ENCODE peak calls at places on chromosomes 5 and 9, in six cellular contexts. One of them, this sample, is unnamed.
A peak's percentile ranks its signal among the peaks of the same experiment; 100 is the strongest.

GRCh38 chr5:172162348-172162747 is 25.7 kb downstream of the STK10 start:
- DNase-seq in GM23338: no peak
- DNase-seq in hepatocyte: no peak
- DNase-seq in HFFc6: peak; percentile 34
- DNase-seq in endodermal cell: peak; percentile 31
- DNase-seq in GM20000: no peak
- DNase-seq in this sample: no peak

GRCh38 chr9:99239341-99240055 is 17.4 kb downstream of the SEC61B start:
- DNase-seq in GM23338: no peak
- DNase-seq in hepatocyte: no peak
- DNase-seq in HFFc6: peak; percentile 43
- DNase-seq in endodermal cell: no peak
- DNase-seq in GM20000: no peak
- DNase-seq in this sample: no peak

GRCh38 chr5:100905259-100905914 is 2.3 kb upstream of the ST8SIA4 start:
- DNase-seq in GM23338: no peak
- DNase-seq in hepatocyte: no peak
- DNase-seq in HFFc6: no peak
- DNase-seq in endodermal cell: no peak
- DNase-seq in GM20000: no peak
- DNase-seq in this sample: peak; percentile 20

GRCh38 chr5:156391139-156391538 is 64.2 kb downstream of the SGCD start:
- DNase-seq in GM23338: no peak
- DNase-seq in hepatocyte: peak; percentile 68
- DNase-seq in HFFc6: no peak
- DNase-seq in endodermal cell: no peak
- DNase-seq in GM20000: no peak
- DNase-seq in this sample: no peak

GRCh38 chr5:138616508-138616907 is 41.3 kb upstream of the HSPA9 start:
- DNase-seq in GM23338: no peak
- DNase-seq in hepatocyte: no peak
- DNase-seq in HFFc6: no peak
- DNase-seq in endodermal cell: no peak
- DNase-seq in GM20000: no peak
- DNase-seq in this sample: no peak

GRCh38 chr9:121620777-121621437 is 30.5 kb upstream of the DAB2IP start:
- DNase-seq in GM23338: peak; percentile 83
- DNase-seq in hepatocyte: no peak
- DNase-seq in HFFc6: no peak
- DNase-seq in endodermal cell: peak; percentile 88
- DNase-seq in GM20000: peak; percentile 48
- DNase-seq in this sample: peak; percentile 20

GRCh38 chr9:125544988-125545651 is 161.9 kb downstream of the MAPKAP1 start:
- DNase-seq in GM23338: no peak
- DNase-seq in hepatocyte: peak; percentile 59
- DNase-seq in HFFc6: peak; percentile 68
- DNase-seq in endodermal cell: no peak
- DNase-seq in GM20000: no peak
- DNase-seq in this sample: no peak

GRCh38 chr5:172450861-172451695 is 3.2 kb downstream of the SH3PXD2B start:
- DNase-seq in GM23338: peak; percentile 83
- DNase-seq in hepatocyte: peak; percentile 45
- DNase-seq in HFFc6: peak; percentile 30
- DNase-seq in endodermal cell: peak; percentile 87
- DNase-seq in GM20000: peak; percentile 49
- DNase-seq in this sample: peak; percentile 51

GRCh38 chr5:3187846-3188425 is 407.7 kb upstream of the IRX1 start:
- DNase-seq in GM23338: no peak
- DNase-seq in hepatocyte: no peak
- DNase-seq in HFFc6: no peak
- DNase-seq in endodermal cell: no peak
- DNase-seq in GM20000: no peak
- DNase-seq in this sample: no peak

GRCh38 chr5:130805601-130806000 is 359.5 kb downstream of the HINT1 start:
- DNase-seq in GM23338: no peak
- DNase-seq in hepatocyte: no peak
- DNase-seq in HFFc6: no peak
- DNase-seq in endodermal cell: no peak
- DNase-seq in GM20000: no peak
- DNase-seq in this sample: no peak

GRCh38 chr5:80194470-80194869 is 61.4 kb downstream of the SERINC5 start:
- DNase-seq in GM23338: no peak
- DNase-seq in hepatocyte: no peak
- DNase-seq in HFFc6: no peak
- DNase-seq in endodermal cell: peak; percentile 42
- DNase-seq in GM20000: no peak
- DNase-seq in this sample: peak; percentile 55

GRCh38 chr9:69571032-69571431 is 101.1 kb downstream of the APBA1 start:
- DNase-seq in GM23338: no peak
- DNase-seq in hepatocyte: no peak
- DNase-seq in HFFc6: no peak
- DNase-seq in endodermal cell: no peak
- DNase-seq in GM20000: no peak
- DNase-seq in this sample: no peak

GRCh38 chr5:109558364-109558763 is 131.4 kb upstream of the MAN2A1 start:
- DNase-seq in GM23338: no peak
- DNase-seq in hepatocyte: no peak
- DNase-seq in HFFc6: no peak
- DNase-seq in endodermal cell: no peak
- DNase-seq in GM20000: no peak
- DNase-seq in this sample: peak; percentile 11

GRCh38 chr9:8850916-8851315 is 1051.3 kb upstream of the DMAC1 start:
- DNase-seq in GM23338: peak; percentile 31
- DNase-seq in hepatocyte: no peak
- DNase-seq in HFFc6: no peak
- DNase-seq in endodermal cell: no peak
- DNase-seq in GM20000: no peak
- DNase-seq in this sample: no peak

GRCh38 chr5:150485770-150486401 is 22.0 kb upstream of the NDST1 start:
- DNase-seq in GM23338: peak; percentile 65
- DNase-seq in hepatocyte: peak; percentile 83
- DNase-seq in HFFc6: no peak
- DNase-seq in endodermal cell: peak; percentile 83
- DNase-seq in GM20000: peak; percentile 83
- DNase-seq in this sample: peak; percentile 23

GRCh38 chr5:76807296-76807695 is 11.5 kb upstream of the F2RL1 start:
- DNase-seq in GM23338: peak; percentile 84
- DNase-seq in hepatocyte: peak; percentile 41
- DNase-seq in HFFc6: peak; percentile 79
- DNase-seq in endodermal cell: peak; percentile 70
- DNase-seq in GM20000: no peak
- DNase-seq in this sample: no peak

GRCh38 chr9:38046669-38047300 is 22.2 kb downstream of the SHB start:
- DNase-seq in GM23338: peak; percentile 60
- DNase-seq in hepatocyte: peak; percentile 46
- DNase-seq in HFFc6: peak; percentile 85
- DNase-seq in endodermal cell: no peak
- DNase-seq in GM20000: no peak
- DNase-seq in this sample: no peak

GRCh38 chr5:167892352-167893115 is 398.9 kb upstream of the WWC1 start:
- DNase-seq in GM23338: no peak
- DNase-seq in hepatocyte: no peak
- DNase-seq in HFFc6: no peak
- DNase-seq in endodermal cell: no peak
- DNase-seq in GM20000: no peak
- DNase-seq in this sample: no peak

GRCh38 chr9:22010881-22011625 is 1.9 kb upstream of the CDKN2B start:
- DNase-seq in GM23338: peak; percentile 87
- DNase-seq in hepatocyte: peak; percentile 71
- DNase-seq in HFFc6: no peak
- DNase-seq in endodermal cell: peak; percentile 89
- DNase-seq in GM20000: no peak
- DNase-seq in this sample: peak; percentile 60

GRCh38 chr5:88251048-88251711 is 17.5 kb downstream of the TMEM161B start:
- DNase-seq in GM23338: no peak
- DNase-seq in hepatocyte: no peak
- DNase-seq in HFFc6: no peak
- DNase-seq in endodermal cell: no peak
- DNase-seq in GM20000: no peak
- DNase-seq in this sample: peak; percentile 58

GRCh38 chr9:21854594-21854993 is 52.2 kb downstream of the MTAP start:
- DNase-seq in GM23338: no peak
- DNase-seq in hepatocyte: peak; percentile 84
- DNase-seq in HFFc6: peak; percentile 46
- DNase-seq in endodermal cell: no peak
- DNase-seq in GM20000: no peak
- DNase-seq in this sample: no peak

GRCh38 chr5:159440235-159440634 is 109.9 kb upstream of the IL12B start:
- DNase-seq in GM23338: peak; percentile 14
- DNase-seq in hepatocyte: no peak
- DNase-seq in HFFc6: no peak
- DNase-seq in endodermal cell: peak; percentile 46
- DNase-seq in GM20000: no peak
- DNase-seq in this sample: no peak

GRCh38 chr5:159442210-159442850 is 112.0 kb upstream of the IL12B start:
- DNase-seq in GM23338: peak; percentile 53
- DNase-seq in hepatocyte: peak; percentile 12
- DNase-seq in HFFc6: no peak
- DNase-seq in endodermal cell: peak; percentile 82
- DNase-seq in GM20000: no peak
- DNase-seq in this sample: no peak

GRCh38 chr5:159440948-159441347 is 110.7 kb upstream of the IL12B start:
- DNase-seq in GM23338: no peak
- DNase-seq in hepatocyte: no peak
- DNase-seq in HFFc6: no peak
- DNase-seq in endodermal cell: no peak
- DNase-seq in GM20000: no peak
- DNase-seq in this sample: no peak

GRCh38 chr5:159439002-159439401 is 108.7 kb upstream of the IL12B start:
- DNase-seq in GM23338: no peak
- DNase-seq in hepatocyte: no peak
- DNase-seq in HFFc6: no peak
- DNase-seq in endodermal cell: no peak
- DNase-seq in GM20000: no peak
- DNase-seq in this sample: no peak

DNA sequence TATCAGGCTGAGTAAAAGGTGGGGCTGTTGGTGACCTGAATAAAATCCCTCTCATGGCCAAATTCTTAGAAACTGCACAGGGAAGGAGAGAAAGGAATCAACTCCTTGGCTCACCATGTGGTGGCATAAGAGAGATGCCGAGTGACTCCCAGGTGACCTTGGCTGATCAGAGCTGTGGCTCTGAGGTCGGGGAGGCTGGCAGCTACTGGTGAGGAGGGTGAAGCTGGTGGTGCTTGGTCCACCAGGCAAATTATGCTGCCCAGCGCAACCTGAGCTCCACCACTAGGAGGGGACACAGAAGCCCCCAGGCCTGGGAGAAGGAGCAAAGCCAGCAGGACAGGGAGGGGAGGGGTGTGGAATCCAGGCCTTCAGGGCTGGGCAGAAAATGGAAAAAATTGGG is 111.2 kb upstream of the IL12B start:
- DNase-seq in GM23338: peak; percentile 68
- DNase-seq in hepatocyte: peak; percentile 34
- DNase-seq in HFFc6: no peak
- DNase-seq in endodermal cell: peak; percentile 85
- DNase-seq in GM20000: no peak
- DNase-seq in this sample: no peak
- TF ChIP-seq CTCF in GM23338: peak; percentile 42
- TF ChIP-seq CTCF in hepatocyte: no peak
- TF ChIP-seq CTCF in HFFc6: peak; percentile 63
- TF ChIP-seq CTCF in endodermal cell: peak; percentile 69
- TF ChIP-seq CTCF in GM20000: no peak
- TF ChIP-seq CTCF in this sample: no peak

GRCh38 chr9:88533951-88534455 is 975 bp upstream of the NXNL2 start:
- DNase-seq in GM23338: peak; percentile 68
- DNase-seq in hepatocyte: peak; percentile 73
- DNase-seq in HFFc6: peak; percentile 66
- DNase-seq in endodermal cell: peak; percentile 86
- DNase-seq in GM20000: no peak
- DNase-seq in this sample: no peak
- TF ChIP-seq CTCF in GM23338: no peak
- TF ChIP-seq CTCF in hepatocyte: peak; percentile 13
- TF ChIP-seq CTCF in HFFc6: peak; percentile 22
- TF ChIP-seq CTCF in endodermal cell: no peak
- TF ChIP-seq CTCF in GM20000: no peak
- TF ChIP-seq CTCF in this sample: no peak

GRCh38 chr5:179345179-179345428 is 157 bp downstream of the ADAMTS2 start:
- DNase-seq in GM23338: no peak
- DNase-seq in hepatocyte: no peak
- DNase-seq in HFFc6: no peak
- DNase-seq in endodermal cell: no peak
- DNase-seq in GM20000: peak; percentile 44
- DNase-seq in this sample: no peak

GRCh38 chr5:179344301-179345178 is 721 bp downstream of the ADAMTS2 start:
- DNase-seq in GM23338: peak; percentile 39
- DNase-seq in hepatocyte: peak; percentile 33
- DNase-seq in HFFc6: no peak
- DNase-seq in endodermal cell: peak; percentile 74
- DNase-seq in GM20000: peak; percentile 48
- DNase-seq in this sample: no peak

GRCh38 chr5:179342577-179342976 is 2.7 kb downstream of the ADAMTS2 start:
- DNase-seq in GM23338: peak; percentile 58
- DNase-seq in hepatocyte: no peak
- DNase-seq in HFFc6: peak; percentile 68
- DNase-seq in endodermal cell: no peak
- DNase-seq in GM20000: no peak
- DNase-seq in this sample: no peak

GRCh38 chr5:179343021-179343781 is 2.1 kb downstream of the ADAMTS2 start:
- DNase-seq in GM23338: peak; percentile 47
- DNase-seq in hepatocyte: no peak
- DNase-seq in HFFc6: no peak
- DNase-seq in endodermal cell: no peak
- DNase-seq in GM20000: no peak
- DNase-seq in this sample: no peak

GRCh38 chr5:179343902-179344300 is 1.4 kb downstream of the ADAMTS2 start:
- DNase-seq in GM23338: peak; percentile 90
- DNase-seq in hepatocyte: peak; percentile 67
- DNase-seq in HFFc6: peak; percentile 39
- DNase-seq in endodermal cell: peak; percentile 94
- DNase-seq in GM20000: no peak
- DNase-seq in this sample: peak; percentile 24
- TF ChIP-seq CTCF in GM23338: peak; percentile 34
- TF ChIP-seq CTCF in hepatocyte: peak; percentile 45
- TF ChIP-seq CTCF in HFFc6: peak; percentile 85
- TF ChIP-seq CTCF in endodermal cell: peak; percentile 78
- TF ChIP-seq CTCF in GM20000: no peak
- TF ChIP-seq CTCF in this sample: no peak

GRCh38 chr5:135058326-135058725 is 24.3 kb upstream of the PITX1 start:
- DNase-seq in GM23338: no peak
- DNase-seq in hepatocyte: no peak
- DNase-seq in HFFc6: no peak
- DNase-seq in endodermal cell: no peak
- DNase-seq in GM20000: no peak
- DNase-seq in this sample: no peak

GRCh38 chr5:135057233-135057632 is 23.2 kb upstream of the PITX1 start:
- DNase-seq in GM23338: no peak
- DNase-seq in hepatocyte: no peak
- DNase-seq in HFFc6: no peak
- DNase-seq in endodermal cell: no peak
- DNase-seq in GM20000: no peak
- DNase-seq in this sample: no peak

GRCh38 chr5:135061001-135061400 is 27.0 kb upstream of the PITX1 start:
- DNase-seq in GM23338: no peak
- DNase-seq in hepatocyte: no peak
- DNase-seq in HFFc6: no peak
- DNase-seq in endodermal cell: no peak
- DNase-seq in GM20000: no peak
- DNase-seq in this sample: no peak

GRCh38 chr5:135060021-135060420 is 26.0 kb upstream of the PITX1 start:
- DNase-seq in GM23338: no peak
- DNase-seq in hepatocyte: no peak
- DNase-seq in HFFc6: no peak
- DNase-seq in endodermal cell: no peak
- DNase-seq in GM20000: no peak
- DNase-seq in this sample: no peak

GRCh38 chr5:135059000-135059923 is 25.2 kb upstream of the PITX1 start:
- DNase-seq in GM23338: no peak
- DNase-seq in hepatocyte: no peak
- DNase-seq in HFFc6: no peak
- DNase-seq in endodermal cell: no peak
- DNase-seq in GM20000: no peak
- DNase-seq in this sample: no peak
- TF ChIP-seq CTCF in GM23338: no peak
- TF ChIP-seq CTCF in hepatocyte: no peak
- TF ChIP-seq CTCF in HFFc6: no peak
- TF ChIP-seq CTCF in endodermal cell: peak; percentile 20
- TF ChIP-seq CTCF in GM20000: no peak
- TF ChIP-seq CTCF in this sample: no peak